ENCODE peak calls at places on chromosome X, in seven cellular contexts. K is keratinocyte, U is upper lobe of right lung, G is tibial artery, V is brain microvascular endothelial cell, P is lower lobe of right lung, E is mammary epithelial cell. N is an unnamed sample.
A peak's percentile ranks its signal among the peaks of the same experiment; 100 is the strongest.

GRCh38 chrX:104351173-104351769 is 96.5 kb upstream of the ESX1 start:
- DNase-seq in G (no peak), E (peak; percentile 91), K (peak; percentile 63), V (peak; percentile 59), P (no peak), U (no peak), N (no peak)

GRCh38 chrX:129347291-129347690 is 176.0 kb downstream of the SMARCA1 start:
- DNase-seq in U (no peak), K (no peak), G (no peak), P (no peak), V (no peak), E (no peak), N (no peak)

GRCh38 chrX:122579521-122579920 is 604.6 kb upstream of the GRIA3 start:
- DNase-seq in E (peak; percentile 55), K (no peak), P (no peak), V (peak; percentile 4), G (no peak), U (no peak), N (no peak)

GRCh38 chrX:81259714-81260395 is 58.0 kb downstream of the SH3BGRL start:
- DNase-seq in U (no peak), P (no peak), K (no peak), G (no peak), V (no peak), E (peak; percentile 37), N (no peak)

GRCh38 chrX:104098151-104098808 is 14.0 kb upstream of the ZCCHC18 start:
- DNase-seq in U (no peak), V (peak; percentile 36), K (peak; percentile 17), G (no peak), P (no peak), E (peak; percentile 73), N (peak; percentile 30)

GRCh38 chrX:107823456-107823855 is 2.2 kb upstream of the MID2 start:
- DNase-seq in K (no peak), P (no peak), U (no peak), G (no peak), E (peak; percentile 46), V (peak; percentile 63), N (no peak)

GRCh38 chrX:101450951-101451350 is 34.3 kb upstream of the ARMCX4 start:
- DNase-seq in V (no peak), G (no peak), P (peak; percentile 61), E (no peak), K (no peak), U (peak; percentile 65), N (no peak)

GRCh38 chrX:13607356-13607995 is 38.1 kb downstream of the EGFL6 start:
- DNase-seq in G (no peak), K (no peak), V (no peak), E (peak; percentile 81), P (no peak), U (no peak), N (no peak)

GRCh38 chrX:154489182-154489581 is 1.2 kb downstream of the SLC10A3 start:
- DNase-seq in E (no peak), G (no peak), U (no peak), K (no peak), V (no peak), P (no peak), N (no peak)

GRCh38 chrX:389021-389441 is 2.3 kb upstream of the PPP2R3B start:
- DNase-seq in V (no peak), P (no peak), K (no peak), U (no peak), G (no peak), E (no peak), N (no peak)

GRCh38 chrX:24963823-24964222 is 51.9 kb downstream of the ARX start:
- DNase-seq in V (no peak), E (no peak), K (no peak), G (no peak), P (no peak), U (no peak), N (no peak)

GRCh38 chrX:24969812-24970211 is 46.0 kb downstream of the ARX start:
- DNase-seq in U (no peak), K (no peak), V (no peak), E (no peak), G (no peak), P (no peak), N (no peak)

GRCh38 chrX:24961809-24962208 is 54.0 kb downstream of the ARX start:
- DNase-seq in V (no peak), P (no peak), U (no peak), K (no peak), G (no peak), E (no peak), N (no peak)

GRCh38 chrX:24965400-24965799 is 50.4 kb downstream of the ARX start:
- DNase-seq in U (no peak), E (no peak), P (no peak), G (no peak), V (no peak), K (no peak), N (no peak)
- H3K27ac ChIP-seq in U (no peak overlapping the region), E (no peak overlapping the region), P (no peak overlapping the region), G (no peak overlapping the region), V (no peak overlapping the region), K (no peak overlapping the region), N (no peak overlapping the region)

GRCh38 chrX:8323356-8323755 is 141.3 kb upstream of the VCX3B start:
- DNase-seq in P (no peak), V (no peak), E (no peak), G (no peak), K (no peak), U (no peak), N (no peak)
- TF ChIP-seq CTCF in P (no peak), V (peak; percentile 26), E (peak; percentile 52), G (no peak), K (peak; percentile 50), U (peak; percentile 6), N (no peak)

GRCh38 chrX:134547047-134547679 is 87.2 kb downstream of the HPRT1 start:
- DNase-seq in K (no peak), P (no peak), G (no peak), V (no peak), E (no peak), U (no peak), N (no peak)

GRCh38 chrX:134548844-134549205 is 88.9 kb downstream of the HPRT1 start:
- DNase-seq in U (no peak), K (no peak), P (no peak), G (no peak), V (no peak), E (no peak), N (no peak)

GRCh38 chrX:134545524-134545923 is 85.6 kb downstream of the HPRT1 start:
- DNase-seq in U (no peak), E (no peak), K (no peak), G (no peak), P (no peak), V (no peak), N (no peak)

GRCh38 chrX:134546187-134546586 is 86.2 kb downstream of the HPRT1 start:
- DNase-seq in U (no peak), G (no peak), E (no peak), P (no peak), V (no peak), K (no peak), N (no peak)

DNA sequence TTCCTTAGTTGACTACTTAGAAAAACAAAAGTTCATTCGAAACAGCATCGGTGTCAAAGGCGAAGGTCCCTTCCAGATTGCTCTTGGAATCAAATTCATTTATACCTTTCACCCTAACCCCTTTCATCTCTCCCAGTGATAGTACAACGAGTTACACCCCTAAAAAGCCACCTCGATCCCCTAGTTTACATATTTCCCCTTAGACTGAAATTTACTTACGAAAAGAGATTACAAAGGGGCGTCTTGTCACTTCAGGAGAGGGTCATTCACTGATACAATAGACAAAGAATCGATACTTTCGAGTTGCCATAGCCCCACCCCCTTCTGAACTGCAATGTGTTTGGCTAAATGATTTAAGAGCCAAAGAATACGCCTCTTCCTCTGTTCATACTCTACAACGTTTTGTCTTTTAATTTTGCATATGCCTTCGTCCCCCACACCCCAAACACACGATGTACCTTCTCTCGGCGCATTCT is 88.3 kb downstream of the HPRT1 start:
- DNase-seq in P (no peak), V (no peak), K (no peak), G (no peak), E (no peak), U (no peak), N (no peak)
- H3K27ac ChIP-seq in P (no peak overlapping the region), V (peak overlapping the region; percentile 88), K (peak overlapping the region; percentile 64), G (no peak overlapping the region), E (peak overlapping the region; percentile 42), U (no peak overlapping the region), N (no peak overlapping the region)

GRCh38 chrX:21758488-21758887 is 572 bp upstream of the SMPX start:
- DNase-seq in E (no peak), G (no peak), U (no peak), K (no peak), V (no peak), P (no peak), N (no peak)
- TF ChIP-seq CTCF in E (no peak), G (no peak), U (no peak), K (no peak), V (no peak), P (no peak), N (no peak)

GRCh38 chrX:18099745-18100144 is 120.9 kb downstream of the BEND2 start:
- DNase-seq in G (no peak), K (no peak), V (no peak), E (peak; percentile 19), P (no peak), U (no peak), N (no peak)
- H3K27ac ChIP-seq in G (no peak overlapping the region), K (no peak overlapping the region), V (no peak overlapping the region), E (no peak overlapping the region), P (no peak overlapping the region), U (no peak overlapping the region), N (no peak overlapping the region)

N was measured in CD4-positive, alpha-beta T cell.